ENCODE peak calls at places on chromosomes 11 and 22, in nine cellular contexts. T is head of caudate nucleus; N is stimulated activated CD4-positive, alpha-beta T cell treated with anti-CD3 and anti-CD28 coated beads, Interleukin-15, amount 100 ng/mL, for 1 hour; Z is colonic mucosa; L is left ventricle myocardium superior; D is activated CD4-positive, alpha-beta T cell treated with anti-CD3 and anti-CD28 coated beads for 24 hours; G is foreskin fibroblast; A is hippocampal formation; Q is gastrocnemius medialis. O is an unnamed sample.

GRCh38 chr11:121654506-121655480 is 202.0 kb upstream of the SORL1-AS1 start:
- DNase-seq in T (no peak), N (no peak), Z (no peak), L (no peak), D (no peak), G (no peak), A (no peak), Q (no peak), O (no peak)

GRCh38 chr11:69513663-69514062 is 32.2 kb downstream of the LINC01488 start:
- DNase-seq in T (no peak), N (no peak), Z (no peak), L (peak), D (no peak), G (no peak), A (no peak), Q (no peak), O (no peak)

GRCh38 chr22:50726643-50727340 is 11.2 kb upstream of the ACR start:
- DNase-seq in T (no peak), N (no peak), Z (no peak), L (peak), D (no peak), G (no peak), A (no peak), Q (no peak), O (no peak)

GRCh38 chr11:75014129-75014528 is 25.4 kb downstream of the NEU3 start:
- DNase-seq in T (no peak), N (no peak), Z (no peak), L (no peak), D (no peak), G (peak), A (no peak), Q (peak), O (no peak)

GRCh38 chr11:69394234-69394891 is 87.1 kb upstream of the LINC01488 start:
- DNase-seq in T (no peak), N (no peak), Z (no peak), L (no peak), D (no peak), G (no peak), A (no peak), Q (no peak), O (no peak)

GRCh38 chr11:127063191-127063590 is 62.6 kb upstream of the KIRREL3 start:
- DNase-seq in T (no peak), N (no peak), Z (no peak), L (no peak), D (no peak), G (no peak), A (no peak), Q (no peak), O (no peak)

GRCh38 chr11:122509091-122509490 is 146.4 kb upstream of the UBASH3B start:
- DNase-seq in T (no peak), N (no peak), Z (no peak), L (no peak), D (no peak), G (no peak), A (no peak), Q (no peak), O (no peak)

GRCh38 chr11:73192272-73192671 is 25.8 kb upstream of the P2RY2 start:
- DNase-seq in T (no peak), N (no peak), Z (no peak), L (no peak), D (no peak), G (no peak), A (no peak), Q (no peak), O (no peak)

GRCh38 chr11:32935462-32936029 is 42.9 kb downstream of the QSER1 start:
- DNase-seq in T (no peak), N (no peak), Z (no peak), L (no peak), D (no peak), G (no peak), A (no peak), Q (no peak), O (no peak)

GRCh38 chr22:49170053-49170452 is 657.6 kb downstream of the BRD1 start:
- DNase-seq in T (no peak), N (no peak), Z (no peak), L (no peak), D (no peak), G (no peak), A (no peak), Q (no peak), O (no peak)

GRCh38 chr22:29385748-29386147 is 2.6 kb downstream of the AP1B1 start:
- DNase-seq in T (peak), N (no peak), Z (no peak), L (peak), D (no peak), G (no peak), A (peak), Q (no peak), O (no peak)

GRCh38 chr11:2180775-2181370 is 9.3 kb upstream of the TH start:
- DNase-seq in T (no peak), N (no peak), Z (no peak), L (no peak), D (no peak), G (no peak), A (no peak), Q (no peak), O (no peak)

GRCh38 chr11:1520987-1521349 is 34.4 kb upstream of the MOB2 start:
- DNase-seq in T (no peak), N (no peak), Z (no peak), L (peak), D (no peak), G (no peak), A (no peak), Q (no peak), O (no peak)